ENCODE peak calls at places on chromosomes 12 and 14, in five cellular contexts. B is Peyer's patch, L is GM23338, W is breast epithelium, M is psoas muscle. C is an unnamed sample. For H3K4me1 and H3K27me3, the result is how much of the 10 kb centered on the place peaks cover.

GRCh38 chr12:132534076-132534475 is 44.1 kb downstream of the FBRSL1 start:
- DNase-seq in B (no peak), L (no peak), W (no peak), M (no peak), C (no peak)

GRCh38 chr12:120688527-120689071 is 1.6 kb downstream of the MLEC start:
- DNase-seq in B (peak), L (no peak), W (no peak), M (no peak), C (no peak)

GRCh38 chr12:80763874-80764273 is 47.2 kb downstream of the MYF5 start:
- DNase-seq in B (no peak), L (peak), W (no peak), M (no peak), C (no peak)

GRCh38 chr14:94573706-94574105 is 7.5 kb upstream of the SERPINA5 start:
- DNase-seq in B (no peak), L (no peak), W (no peak), M (no peak), C (no peak)

GRCh38 chr12:95967301-95967700 is 24.2 kb downstream of the AMDHD1 start:
- DNase-seq in B (no peak), L (no peak), W (no peak), M (no peak), C (no peak)

GRCh38 chr12:3757261-3757660 is 4.4 kb upstream of the CRACR2A start:
- DNase-seq in B (no peak), L (no peak), W (no peak), M (no peak), C (no peak)

GRCh38 chr14:103629503-103630121 is 601 bp downstream of the KLC1 start:
- DNase-seq in B (peak), L (peak), W (peak), M (peak), C (peak)

GRCh38 chr14:72515779-72516770 is 377.8 kb downstream of the DPF3 start:
- DNase-seq in B (no peak), L (peak), W (no peak), M (no peak), C (no peak)

GRCh38 chr12:27525373-27525772 is 1.4 kb downstream of the PPFIBP1 start:
- DNase-seq in B (no peak), L (peak), W (no peak), M (no peak), C (no peak)

GRCh38 chr12:65556676-65557424 is 267.4 kb upstream of the HMGA2 start:
- DNase-seq in B (peak), L (peak), W (peak), M (peak), C (no peak)

GRCh38 chr12:100716949-100717732 is 77.4 kb upstream of the ANO4 start:
- DNase-seq in B (no peak), L (peak), W (no peak), M (no peak), C (no peak)

GRCh38 chr12:57454566-57455373 is at the start of gene INHBE:
- DNase-seq in B (no peak), L (peak), W (no peak), M (peak), C (no peak)

GRCh38 chr14:24789277-24789832 is 155.4 kb upstream of the GZMB start:
- DNase-seq in B (no peak), L (no peak), W (no peak), M (no peak), C (no peak)

GRCh38 chr12:107518868-107519267 is 166.7 kb upstream of the PWP1 start:
- DNase-seq in B (no peak), L (no peak), W (no peak), M (no peak), C (no peak)

GRCh38 chr14:78254911-78255431 is 84.8 kb downstream of the NRXN3 start:
- DNase-seq in B (no peak), L (no peak), W (no peak), M (no peak), C (no peak)

GRCh38 chr14:58607571-58608317 is 30.0 kb upstream of the DACT1 start:
- DNase-seq in B (no peak), L (no peak), W (no peak), M (no peak), C (no peak)

GRCh38 chr14:92726933-92727262 is 21.5 kb downstream of the LGMN start:
- DNase-seq in B (no peak), L (no peak), W (no peak), M (no peak), C (no peak)

GRCh38 chr12:31471061-31471460 is 119.9 kb downstream of the DENND5B start:
- DNase-seq in B (no peak), L (no peak), W (no peak), M (no peak), C (no peak)

GRCh38 chr12:126588586-126589249 is 1523.5 kb downstream of the AACS start:
- DNase-seq in B (no peak), L (no peak), W (no peak), M (no peak), C (no peak)

GRCh38 chr14:104641753-104642539 is 37.4 kb upstream of the TMEM179 start:
- DNase-seq in B (no peak), L (no peak), W (no peak), M (no peak), C (no peak)

GRCh38 chr14:99744199-99744872 is 48.9 kb upstream of the EML1 start:
- DNase-seq in B (no peak), L (peak), W (no peak), M (no peak), C (no peak)

GRCh38 chr12:22672951-22673350 is 48.0 kb downstream of the ETNK1 start:
- DNase-seq in B (no peak), L (no peak), W (no peak), M (no peak), C (no peak)

GRCh38 chr12:49941556-49942511 is 8.7 kb upstream of the AQP2 start:
- DNase-seq in B (peak), L (no peak), W (no peak), M (no peak), C (no peak)

GRCh38 chr12:122609696-122610095 is 82.6 kb downstream of the KNTC1 start:
- DNase-seq in B (no peak), L (no peak), W (no peak), M (no peak), C (no peak)

GRCh38 chr14:57199911-57200310 is 68.8 kb downstream of the EXOC5 start:
- DNase-seq in B (no peak), L (no peak), W (no peak), M (no peak), C (no peak)

GRCh38 chr12:89140580-89141236 is 211.6 kb downstream of the DUSP6 start:
- DNase-seq in B (no peak), L (no peak), W (no peak), M (peak), C (no peak)

GRCh38 chr12:112096667-112097066 is 11.9 kb downstream of the NAA25 start:
- DNase-seq in B (no peak), L (no peak), W (no peak), M (no peak), C (peak)

GRCh38 chr14:96734076-96734622 is 63.0 kb upstream of the VRK1 start:
- DNase-seq in B (no peak), L (no peak), W (no peak), M (no peak), C (no peak)

GRCh38 chr12:49895773-49896172 is 7.9 kb downstream of the FAIM2 start:
- DNase-seq in B (no peak), L (peak), W (no peak), M (peak), C (no peak)

GRCh38 chr12:12943589-12944260 is 8.2 kb downstream of the GPRC5D start:
- DNase-seq in B (no peak), L (no peak), W (no peak), M (no peak), C (no peak)

GRCh38 chr12:94074970-94075695 is 73.2 kb upstream of the PLXNC1 start:
- DNase-seq in B (peak), L (peak), W (peak), M (peak), C (no peak)

GRCh38 chr14:78153069-78153351 is 17.2 kb upstream of the NRXN3 start:
- DNase-seq in B (no peak), L (no peak), W (no peak), M (no peak), C (no peak)

DNA sequence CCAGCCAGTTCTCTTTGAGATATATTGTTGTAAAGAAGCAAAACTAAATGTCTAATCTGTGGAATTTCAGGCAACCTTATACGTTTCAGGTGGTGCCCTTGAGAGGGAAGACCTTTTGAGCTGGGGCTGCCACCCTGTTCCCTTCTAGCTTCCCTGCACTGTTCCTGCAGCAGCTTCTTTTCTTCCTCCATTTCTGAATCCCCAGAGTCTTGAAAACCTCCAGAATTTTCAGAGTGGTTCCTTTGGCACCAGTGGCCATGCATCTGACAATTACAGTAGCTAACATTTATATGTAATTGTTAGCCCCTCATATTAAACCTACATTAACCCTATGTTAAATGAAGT is 271.3 kb downstream of the ZFP36L1 start:
- DNase-seq in B (no peak), L (no peak), W (no peak), M (no peak), C (no peak)
- H3K4me1 ChIP-seq in B (under half), L (under half), W (under half), M (under half), C (under half)

GRCh38 chr12:92930421-92930820 is 1.3 kb upstream of the EEA1 start:
- DNase-seq in B (no peak), L (no peak), W (no peak), M (no peak), C (no peak)
- H3K4me3 ChIP-seq in B (no peak), L (peak), W (no peak), M (peak), C (peak)

DNA sequence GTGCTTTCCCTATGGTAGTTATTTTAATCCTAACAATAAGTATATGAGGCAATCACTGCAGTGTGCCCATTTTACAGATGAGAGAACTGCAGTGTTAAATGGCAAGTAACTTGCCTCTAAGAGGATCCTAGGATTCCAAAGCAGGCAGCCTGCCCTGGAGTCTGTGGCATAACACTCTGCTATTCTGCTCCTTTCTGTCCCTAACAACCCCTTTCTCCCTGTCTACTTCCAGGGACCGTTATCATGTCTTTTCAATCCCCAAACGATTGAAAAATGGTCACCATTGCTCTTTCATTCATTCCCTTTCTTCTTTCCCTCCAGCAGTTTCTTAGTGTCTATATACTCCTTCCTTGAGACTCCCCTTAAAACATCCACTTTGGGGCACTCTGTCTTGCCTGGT is 1.3 kb upstream of the ANO2 start:
- DNase-seq in B (no peak), L (no peak), W (no peak), M (no peak), C (no peak)
- H3K27me3 ChIP-seq in B (under half), L (under half), W (under half), M (under half), C (under half)

GRCh38 chr14:22547309-22547947 is 41.6 kb downstream of the DAD1 start:
- DNase-seq in B (no peak), L (no peak), W (no peak), M (peak), C (no peak)

GRCh38 chr14:22544406-22544805 is 44.6 kb downstream of the DAD1 start:
- DNase-seq in B (no peak), L (no peak), W (no peak), M (no peak), C (no peak)

GRCh38 chr14:22545842-22546721 is 42.9 kb downstream of the DAD1 start:
- DNase-seq in B (no peak), L (no peak), W (no peak), M (no peak), C (no peak)

GRCh38 chr14:22546722-22547071 is 42.3 kb downstream of the DAD1 start:
- DNase-seq in B (no peak), L (no peak), W (no peak), M (no peak), C (no peak)

GRCh38 chr14:22544881-22545420 is 44.1 kb downstream of the DAD1 start:
- DNase-seq in B (no peak), L (no peak), W (no peak), M (no peak), C (no peak)
- H3K4me1 ChIP-seq in B (under half), L (under half), W (under half), M (under half), C (half or more)

GRCh38 chr12:124542021-124542941 is 25.1 kb downstream of the NCOR2 start:
- DNase-seq in B (no peak), L (no peak), W (no peak), M (no peak), C (no peak)

GRCh38 chr12:124544311-124544970 is 23.0 kb downstream of the NCOR2 start:
- DNase-seq in B (no peak), L (no peak), W (no peak), M (no peak), C (no peak)

GRCh38 chr12:124543591-124544310 is 23.7 kb downstream of the NCOR2 start:
- DNase-seq in B (no peak), L (no peak), W (no peak), M (no peak), C (no peak)

GRCh38 chr12:124544983-124545382 is 22.4 kb downstream of the NCOR2 start:
- DNase-seq in B (no peak), L (no peak), W (no peak), M (no peak), C (no peak)

GRCh38 chr12:124543052-124543590 is 24.3 kb downstream of the NCOR2 start:
- DNase-seq in B (no peak), L (no peak), W (no peak), M (no peak), C (peak)
- H3K4me3 ChIP-seq in B (peak), L (no peak), W (peak), M (peak), C (no peak)

GRCh38 chr12:125197326-125197725 is 132.1 kb downstream of the AACS start:
- DNase-seq in B (no peak), L (no peak), W (no peak), M (no peak), C (no peak)
- H3K27me3 ChIP-seq in B (under half), L (under half), W (half or more), M (under half), C (under half)

GRCh38 chr14:68968721-68969120 is 10.4 kb downstream of the ACTN1 start:
- DNase-seq in B (no peak), L (no peak), W (no peak), M (no peak), C (no peak)
- H3K4me1 ChIP-seq in B (under half), L (half or more), W (half or more), M (under half), C (half or more)

DNA sequence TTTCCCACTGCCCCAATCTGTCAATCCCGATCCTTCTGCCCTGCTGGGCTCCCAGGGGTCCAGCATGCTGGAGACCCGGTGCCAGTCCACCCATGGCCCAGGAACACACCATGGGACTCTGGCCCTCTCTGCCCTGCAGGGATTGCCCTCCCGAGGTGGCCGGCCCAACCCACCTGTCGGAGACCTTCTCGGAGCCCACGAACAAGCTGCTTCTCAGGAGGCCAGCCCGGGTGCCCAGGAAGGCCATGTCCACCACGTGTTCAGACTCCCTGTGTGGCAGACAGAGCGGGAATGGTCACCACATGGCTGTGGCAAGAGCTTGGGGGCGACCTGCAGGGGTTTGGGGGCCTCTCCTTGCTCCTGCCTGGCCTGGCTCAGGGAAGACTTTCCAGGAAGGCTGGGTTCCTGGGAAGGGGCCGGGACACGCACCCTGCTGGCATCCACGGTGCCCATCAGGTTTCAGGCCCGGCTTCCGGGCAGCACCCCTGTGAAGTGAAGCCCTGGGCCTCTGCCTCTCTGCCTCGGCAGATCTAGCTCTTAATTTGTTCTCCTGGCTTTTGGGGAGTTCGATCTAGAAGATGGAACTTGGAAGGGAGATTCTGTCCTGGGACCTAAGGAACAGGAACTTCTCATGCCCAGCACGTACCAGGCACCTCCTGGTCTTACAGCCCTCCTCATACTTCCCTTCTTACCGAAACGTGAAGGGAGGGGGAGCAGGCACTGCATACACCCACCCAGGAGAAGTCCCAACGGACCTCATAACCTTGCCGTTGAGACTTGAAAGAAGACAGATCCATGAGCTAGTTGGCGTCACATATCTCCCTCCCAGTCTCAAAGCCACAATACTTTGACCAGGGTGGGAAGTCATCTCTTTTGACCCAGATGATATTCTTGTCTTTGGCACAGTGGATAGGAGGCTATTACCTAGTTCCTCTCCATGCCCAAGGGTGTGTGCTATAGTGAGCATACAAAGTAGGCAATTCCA is 26.3 kb downstream of the LRTM2 start:
- DNase-seq in B (peak), L (no peak), W (no peak), M (no peak), C (no peak)
- H3K4me3 ChIP-seq in B (no peak), L (no peak), W (no peak), M (no peak), C (no peak)